ENCODE peak calls at places on chromosomes 16 and 17, in seven cellular contexts. One of them, this sample, is unnamed. For H3K9me3, the result is how much of the 10 kb centered on the place peaks cover.

GRCh38 chr17:5473906-5474305 is 5.1 kb upstream of the DHX33 start:
- DNase-seq in A549: no peak
- DNase-seq in AG04450: no peak
- DNase-seq in A673: no peak
- DNase-seq in uterus: no peak
- DNase-seq in body of pancreas: no peak
- DNase-seq in prostate gland: no peak
- DNase-seq in this sample: no peak

GRCh38 chr16:64991011-64991410 is 130.9 kb downstream of the CDH11 start:
- DNase-seq in A549: no peak
- DNase-seq in AG04450: no peak
- DNase-seq in A673: peak
- DNase-seq in uterus: no peak
- DNase-seq in body of pancreas: no peak
- DNase-seq in prostate gland: no peak
- DNase-seq in this sample: no peak

GRCh38 chr17:56934280-56934679 is 20.4 kb upstream of the TRIM25 start:
- DNase-seq in A549: no peak
- DNase-seq in AG04450: no peak
- DNase-seq in A673: no peak
- DNase-seq in uterus: no peak
- DNase-seq in body of pancreas: no peak
- DNase-seq in prostate gland: no peak
- DNase-seq in this sample: no peak

GRCh38 chr17:82370471-82371332 is 863 bp upstream of the UTS2R start:
- DNase-seq in A549: no peak
- DNase-seq in AG04450: no peak
- DNase-seq in A673: no peak
- DNase-seq in uterus: no peak
- DNase-seq in body of pancreas: no peak
- DNase-seq in prostate gland: no peak
- DNase-seq in this sample: no peak

GRCh38 chr17:76949913-76950695 is 81.9 kb downstream of the MGAT5B start:
- DNase-seq in A549: no peak
- DNase-seq in AG04450: no peak
- DNase-seq in A673: no peak
- DNase-seq in uterus: no peak
- DNase-seq in body of pancreas: no peak
- DNase-seq in prostate gland: no peak
- DNase-seq in this sample: no peak

GRCh38 chr17:57255182-57255775 is 1.0 kb upstream of the MSI2 start:
- DNase-seq in A549: no peak
- DNase-seq in AG04450: no peak
- DNase-seq in A673: no peak
- DNase-seq in uterus: no peak
- DNase-seq in body of pancreas: no peak
- DNase-seq in prostate gland: no peak
- DNase-seq in this sample: no peak

GRCh38 chr17:37510056-37510455 is 20.4 kb downstream of the DUSP14 start:
- DNase-seq in A549: no peak
- DNase-seq in AG04450: no peak
- DNase-seq in A673: no peak
- DNase-seq in uterus: no peak
- DNase-seq in body of pancreas: no peak
- DNase-seq in prostate gland: no peak
- DNase-seq in this sample: no peak

GRCh38 chr16:82744958-82745357 is 118.2 kb downstream of the CDH13 start:
- DNase-seq in A549: no peak
- DNase-seq in AG04450: no peak
- DNase-seq in A673: no peak
- DNase-seq in uterus: no peak
- DNase-seq in body of pancreas: no peak
- DNase-seq in prostate gland: no peak
- DNase-seq in this sample: no peak

GRCh38 chr16:74767749-74768148 is 6.9 kb downstream of the FA2H start:
- DNase-seq in A549: no peak
- DNase-seq in AG04450: no peak
- DNase-seq in A673: no peak
- DNase-seq in uterus: no peak
- DNase-seq in body of pancreas: no peak
- DNase-seq in prostate gland: no peak
- DNase-seq in this sample: no peak

GRCh38 chr16:27759947-27760844 is 210.3 kb downstream of the KATNIP start:
- DNase-seq in A549: no peak
- DNase-seq in AG04450: no peak
- DNase-seq in A673: no peak
- DNase-seq in uterus: no peak
- DNase-seq in body of pancreas: peak
- DNase-seq in prostate gland: no peak
- DNase-seq in this sample: no peak

GRCh38 chr16:57637020-57637419 is 8.6 kb downstream of the ADGRG1 start:
- DNase-seq in A549: no peak
- DNase-seq in AG04450: no peak
- DNase-seq in A673: no peak
- DNase-seq in uterus: no peak
- DNase-seq in body of pancreas: no peak
- DNase-seq in prostate gland: no peak
- DNase-seq in this sample: no peak

GRCh38 chr17:50765454-50766221 is 1.7 kb downstream of the ANKRD40CL start:
- DNase-seq in A549: no peak
- DNase-seq in AG04450: no peak
- DNase-seq in A673: no peak
- DNase-seq in uterus: no peak
- DNase-seq in body of pancreas: no peak
- DNase-seq in prostate gland: no peak
- DNase-seq in this sample: no peak

GRCh38 chr16:68040506-68041288 is 17.6 kb downstream of the DUS2 start:
- DNase-seq in A549: peak
- DNase-seq in AG04450: peak
- DNase-seq in A673: peak
- DNase-seq in uterus: peak
- DNase-seq in body of pancreas: peak
- DNase-seq in prostate gland: peak
- DNase-seq in this sample: peak

GRCh38 chr17:67358612-67359011 is 7.8 kb downstream of the PSMD12 start:
- DNase-seq in A549: no peak
- DNase-seq in AG04450: no peak
- DNase-seq in A673: peak
- DNase-seq in uterus: no peak
- DNase-seq in body of pancreas: no peak
- DNase-seq in prostate gland: no peak
- DNase-seq in this sample: no peak

GRCh38 chr17:2689411-2690164 is 22.0 kb downstream of the CLUH start:
- DNase-seq in A549: no peak
- DNase-seq in AG04450: no peak
- DNase-seq in A673: no peak
- DNase-seq in uterus: no peak
- DNase-seq in body of pancreas: no peak
- DNase-seq in prostate gland: no peak
- DNase-seq in this sample: no peak

GRCh38 chr16:11964761-11965539 is at the start of gene TNFRSF17:
- DNase-seq in A549: no peak
- DNase-seq in AG04450: no peak
- DNase-seq in A673: no peak
- DNase-seq in uterus: no peak
- DNase-seq in body of pancreas: no peak
- DNase-seq in prostate gland: no peak
- DNase-seq in this sample: no peak

GRCh38 chr17:63082273-63082861 is 116.3 kb downstream of the TANC2 start:
- DNase-seq in A549: no peak
- DNase-seq in AG04450: peak
- DNase-seq in A673: peak
- DNase-seq in uterus: no peak
- DNase-seq in body of pancreas: no peak
- DNase-seq in prostate gland: no peak
- DNase-seq in this sample: no peak

GRCh38 chr16:84313921-84314320 is 19.2 kb downstream of the WFDC1 start:
- DNase-seq in A549: no peak
- DNase-seq in AG04450: no peak
- DNase-seq in A673: no peak
- DNase-seq in uterus: no peak
- DNase-seq in body of pancreas: no peak
- DNase-seq in prostate gland: no peak
- DNase-seq in this sample: no peak

GRCh38 chr16:84314373-84314772 is 19.7 kb downstream of the WFDC1 start:
- DNase-seq in A549: no peak
- DNase-seq in AG04450: no peak
- DNase-seq in A673: no peak
- DNase-seq in uterus: no peak
- DNase-seq in body of pancreas: no peak
- DNase-seq in prostate gland: no peak
- DNase-seq in this sample: no peak

GRCh38 chr16:84310642-84311041 is 16.0 kb downstream of the WFDC1 start:
- DNase-seq in A549: no peak
- DNase-seq in AG04450: no peak
- DNase-seq in A673: no peak
- DNase-seq in uterus: no peak
- DNase-seq in body of pancreas: no peak
- DNase-seq in prostate gland: no peak
- DNase-seq in this sample: no peak

GRCh38 chr16:84314814-84315213 is 20.1 kb downstream of the WFDC1 start:
- DNase-seq in A549: no peak
- DNase-seq in AG04450: no peak
- DNase-seq in A673: no peak
- DNase-seq in uterus: no peak
- DNase-seq in body of pancreas: no peak
- DNase-seq in prostate gland: no peak
- DNase-seq in this sample: no peak

GRCh38 chr16:84312783-84313382 is 18.2 kb downstream of the WFDC1 start:
- DNase-seq in A549: no peak
- DNase-seq in AG04450: no peak
- DNase-seq in A673: no peak
- DNase-seq in uterus: no peak
- DNase-seq in body of pancreas: no peak
- DNase-seq in prostate gland: peak
- DNase-seq in this sample: no peak
- H3K4me3 ChIP-seq in A549: peak
- H3K4me3 ChIP-seq in AG04450: no peak
- H3K4me3 ChIP-seq in A673: no peak
- H3K4me3 ChIP-seq in uterus: no peak
- H3K4me3 ChIP-seq in body of pancreas: no peak
- H3K4me3 ChIP-seq in prostate gland: peak
- H3K4me3 ChIP-seq in this sample: no peak

GRCh38 chr16:35690413-35690812 is 2231.0 kb downstream of the TP53TG3F start:
- DNase-seq in A549: no peak
- DNase-seq in AG04450: no peak
- DNase-seq in A673: no peak
- DNase-seq in uterus: no peak
- DNase-seq in body of pancreas: no peak
- DNase-seq in prostate gland: no peak
- DNase-seq in this sample: peak
- H3K9me3 ChIP-seq in A549: under half
- H3K9me3 ChIP-seq in AG04450: half or more
- H3K9me3 ChIP-seq in A673: half or more
- H3K9me3 ChIP-seq in uterus: under half
- H3K9me3 ChIP-seq in body of pancreas: under half
- H3K9me3 ChIP-seq in prostate gland: under half
- H3K9me3 ChIP-seq in this sample: under half

DNA sequence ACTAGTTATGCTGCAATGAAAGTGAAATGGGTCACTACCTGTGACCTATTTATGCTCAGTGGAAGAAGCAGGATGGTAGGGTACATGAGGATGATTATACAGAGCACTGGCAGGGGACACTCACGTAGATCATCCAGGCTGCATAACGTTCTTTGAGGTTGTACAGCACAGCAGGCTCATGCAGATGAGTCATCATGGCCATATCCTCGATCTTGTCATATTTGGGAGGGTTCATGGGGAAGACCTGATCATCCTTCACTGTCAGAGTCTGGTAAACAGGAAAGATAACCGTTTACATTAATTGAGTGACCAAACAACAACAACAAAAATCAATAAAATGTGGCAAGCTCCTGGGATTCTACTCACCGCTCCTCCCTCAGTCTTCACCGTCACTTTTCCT is 2.1 kb downstream of the MYH2 start:
- DNase-seq in A549: no peak
- DNase-seq in AG04450: no peak
- DNase-seq in A673: no peak
- DNase-seq in uterus: no peak
- DNase-seq in body of pancreas: no peak
- DNase-seq in prostate gland: no peak
- DNase-seq in this sample: no peak
- H3K27ac ChIP-seq in A549: no peak
- H3K27ac ChIP-seq in AG04450: no peak
- H3K27ac ChIP-seq in A673: no peak
- H3K27ac ChIP-seq in uterus: no peak
- H3K27ac ChIP-seq in body of pancreas: no peak
- H3K27ac ChIP-seq in prostate gland: no peak
- H3K27ac ChIP-seq in this sample: no peak

GRCh38 chr16:48541108-48541786 is 68.7 kb downstream of the N4BP1 start:
- DNase-seq in A549: no peak
- DNase-seq in AG04450: no peak
- DNase-seq in A673: no peak
- DNase-seq in uterus: no peak
- DNase-seq in body of pancreas: no peak
- DNase-seq in prostate gland: no peak
- DNase-seq in this sample: no peak

GRCh38 chr16:48537909-48538745 is 71.9 kb downstream of the N4BP1 start:
- DNase-seq in A549: no peak
- DNase-seq in AG04450: no peak
- DNase-seq in A673: no peak
- DNase-seq in uterus: peak
- DNase-seq in body of pancreas: no peak
- DNase-seq in prostate gland: peak
- DNase-seq in this sample: no peak

GRCh38 chr16:48538746-48539484 is 71.1 kb downstream of the N4BP1 start:
- DNase-seq in A549: no peak
- DNase-seq in AG04450: no peak
- DNase-seq in A673: no peak
- DNase-seq in uterus: no peak
- DNase-seq in body of pancreas: no peak
- DNase-seq in prostate gland: no peak
- DNase-seq in this sample: no peak

GRCh38 chr16:48540222-48540900 is 69.6 kb downstream of the N4BP1 start:
- DNase-seq in A549: no peak
- DNase-seq in AG04450: no peak
- DNase-seq in A673: no peak
- DNase-seq in uterus: no peak
- DNase-seq in body of pancreas: no peak
- DNase-seq in prostate gland: no peak
- DNase-seq in this sample: no peak

DNA sequence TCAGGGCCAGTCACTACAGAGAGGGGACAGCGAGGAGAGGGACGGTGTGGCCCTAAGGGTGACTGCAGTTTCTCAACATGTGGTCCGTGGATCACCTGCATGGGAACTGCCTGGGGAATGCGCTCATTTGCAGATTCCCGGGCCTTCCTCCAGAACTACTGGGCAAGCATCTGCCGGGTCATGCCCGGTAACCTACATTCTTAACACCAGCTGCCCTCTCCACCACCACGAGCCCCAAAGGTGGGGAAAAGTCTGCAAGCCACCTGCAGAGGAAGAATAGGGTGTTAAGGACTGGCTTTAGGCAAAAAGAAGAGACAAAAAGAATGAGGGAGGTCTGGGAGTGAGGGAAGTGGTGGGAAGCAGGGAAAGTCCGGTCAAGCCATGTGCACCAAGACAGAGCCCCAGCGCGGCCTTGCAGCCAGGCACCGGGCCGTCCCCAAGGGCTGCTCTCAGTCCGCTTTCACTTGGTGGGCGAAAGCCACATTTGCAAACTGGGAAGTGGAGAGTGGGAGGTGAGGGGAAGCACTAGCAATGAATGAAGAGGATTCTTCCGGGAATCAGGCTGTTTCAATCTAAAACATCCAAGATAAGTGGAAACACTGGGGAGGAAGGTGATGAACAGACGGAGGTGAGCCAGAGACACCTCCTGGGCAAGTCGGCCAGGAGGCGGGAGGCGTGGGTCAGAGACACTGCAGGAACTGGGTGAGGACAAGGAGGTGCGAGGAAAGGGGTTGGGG is 70.3 kb downstream of the N4BP1 start:
- DNase-seq in A549: no peak
- DNase-seq in AG04450: no peak
- DNase-seq in A673: no peak
- DNase-seq in uterus: no peak
- DNase-seq in body of pancreas: no peak
- DNase-seq in prostate gland: no peak
- DNase-seq in this sample: no peak
- H3K4me3 ChIP-seq in A549: no peak
- H3K4me3 ChIP-seq in AG04450: no peak
- H3K4me3 ChIP-seq in A673: no peak
- H3K4me3 ChIP-seq in uterus: no peak
- H3K4me3 ChIP-seq in body of pancreas: no peak
- H3K4me3 ChIP-seq in prostate gland: no peak
- H3K4me3 ChIP-seq in this sample: no peak

This sample was measured in SJSA1.